ENCODE peak calls at places on chromosomes 11 and 22, in four cellular contexts. O is GM12892, K is T follicular helper cell, W is HEK293T. N is an unnamed sample.

GRCh38 chr22:45631140-45631539 is 40.5 kb upstream of the ATXN10 start:
- DNase-seq in O (no peak), K (no peak), W (no peak), N (no peak)

GRCh38 chr22:39405346-39406085 is 5.9 kb downstream of the TAB1 start:
- DNase-seq in O (no peak), K (no peak), W (no peak), N (no peak)

GRCh38 chr22:32204211-32204855 is 540 bp downstream of the RFPL2 start:
- DNase-seq in O (no peak), K (no peak), W (peak; percentile 55), N (no peak)

GRCh38 chr11:57425565-57426438 is 1.1 kb downstream of the SLC43A3 start:
- DNase-seq in O (no peak), K (no peak), W (no peak), N (no peak)

GRCh38 chr22:44360686-44361381 is 48.1 kb upstream of the SHISAL1 start:
- DNase-seq in O (no peak), K (no peak), W (no peak), N (no peak)

GRCh38 chr11:119810478-119811232 is 81.7 kb upstream of the NECTIN1 start:
- DNase-seq in O (no peak), K (no peak), W (no peak), N (no peak)

GRCh38 chr11:47314992-47315391 is 37.5 kb downstream of the MYBPC3 start:
- DNase-seq in O (no peak), K (no peak), W (no peak), N (no peak)

GRCh38 chr11:111939836-111940604 is 2.9 kb downstream of the DIXDC1 start:
- DNase-seq in O (no peak), K (no peak), W (no peak), N (no peak)

GRCh38 chr11:86740628-86741488 is 59.5 kb upstream of the PRSS23 start:
- DNase-seq in O (no peak), K (no peak), W (peak; percentile 44), N (no peak)

GRCh38 chr11:128552783-128553661 is 34.3 kb downstream of the ETS1 start:
- DNase-seq in O (peak; percentile 58), K (peak; percentile 27), W (no peak), N (no peak)

GRCh38 chr22:24506802-24507438 is 11.8 kb downstream of the UPB1 start:
- DNase-seq in O (no peak), K (no peak), W (no peak), N (no peak)

GRCh38 chr11:108565653-108566052 is 27.9 kb downstream of the EXPH5 start:
- DNase-seq in O (no peak), K (no peak), W (no peak), N (no peak)

GRCh38 chr22:45351956-45352355 is 42.2 kb downstream of the FAM118A start:
- DNase-seq in O (no peak), K (no peak), W (no peak), N (no peak)

GRCh38 chr11:17828311-17828751 is 93.8 kb downstream of the KCNC1 start:
- DNase-seq in O (no peak), K (no peak), W (no peak), N (no peak)

GRCh38 chr11:13193613-13194012 is 84.0 kb upstream of the BMAL1 start:
- DNase-seq in O (no peak), K (no peak), W (no peak), N (no peak)

GRCh38 chr22:42635531-42635930 is 4.9 kb downstream of the ATP5MGL start:
- DNase-seq in O (no peak), K (no peak), W (no peak), N (no peak)

GRCh38 chr22:42068351-42068730 is 2.3 kb downstream of the NAGA start:
- DNase-seq in O (no peak), K (no peak), W (no peak), N (no peak)

N was measured in endothelial cell.